ENCODE peak calls at places on chromosomes 4 and X, in six cellular contexts. M, E, C, O, F and D are unnamed samples.

GRCh38 chrX:1323315-1323714 is 13.3 kb upstream of the IL3RA start:
- DNase-seq in O (peak; percentile 80), M (peak; percentile 76), E (no peak), F (peak; percentile 33), C (peak; percentile 52), D (no peak)

GRCh38 chr4:7101692-7102515 is 34.0 kb upstream of the GRPEL1 start:
- DNase-seq in C (peak; percentile 68), O (peak; percentile 90), M (peak; percentile 91), F (peak; percentile 32), E (no peak), D (peak; percentile 24)

GRCh38 chr4:7421356-7422097 is 13.2 kb downstream of the PSAPL1 start:
- DNase-seq in M (peak; percentile 62), C (peak; percentile 7), E (no peak), O (peak; percentile 34), F (no peak), D (no peak)

GRCh38 chr4:5890063-5890727 is 2.7 kb downstream of the CRMP1 start:
- DNase-seq in O (no peak), C (peak; percentile 28), M (peak; percentile 50), F (no peak), E (no peak), D (no peak)

GRCh38 chrX:108020631-108021030 is 24.2 kb upstream of the VSIG1 start:
- DNase-seq in M (no peak), E (no peak), F (peak; percentile 28), O (no peak), C (no peak), D (no peak)

GRCh38 chr4:168540086-168540864 is 43.4 kb downstream of the PALLD start:
- DNase-seq in O (no peak), F (no peak), M (no peak), E (no peak), C (no peak), D (peak; percentile 48)

GRCh38 chr4:137861682-137862081 is 329.4 kb upstream of the PCDH18 start:
- DNase-seq in O (no peak), C (no peak), M (no peak), E (no peak), F (no peak), D (peak; percentile 0)

GRCh38 chr4:125387770-125388169 is 73.0 kb downstream of the FAT4 start:
- DNase-seq in M (no peak), O (no peak), F (no peak), C (no peak), E (no peak), D (no peak)

GRCh38 chrX:125205084-125205917 is 114.4 kb upstream of the TEX13C start:
- DNase-seq in M (peak; percentile 77), E (no peak), O (peak; percentile 80), F (no peak), C (peak; percentile 49), D (no peak)

GRCh38 chr4:183499389-183499788 is 5.5 kb upstream of the ING2 start:
- DNase-seq in O (no peak), C (no peak), E (no peak), F (no peak), M (no peak), D (no peak)

GRCh38 chr4:151661873-151662272 is 98.9 kb downstream of the GATB start:
- DNase-seq in C (no peak), E (no peak), O (no peak), F (no peak), M (no peak), D (no peak)

GRCh38 chr4:20464381-20464780 is 212.7 kb downstream of the SLIT2 start:
- DNase-seq in C (no peak), E (no peak), O (no peak), M (no peak), F (no peak), D (no peak)

DNA sequence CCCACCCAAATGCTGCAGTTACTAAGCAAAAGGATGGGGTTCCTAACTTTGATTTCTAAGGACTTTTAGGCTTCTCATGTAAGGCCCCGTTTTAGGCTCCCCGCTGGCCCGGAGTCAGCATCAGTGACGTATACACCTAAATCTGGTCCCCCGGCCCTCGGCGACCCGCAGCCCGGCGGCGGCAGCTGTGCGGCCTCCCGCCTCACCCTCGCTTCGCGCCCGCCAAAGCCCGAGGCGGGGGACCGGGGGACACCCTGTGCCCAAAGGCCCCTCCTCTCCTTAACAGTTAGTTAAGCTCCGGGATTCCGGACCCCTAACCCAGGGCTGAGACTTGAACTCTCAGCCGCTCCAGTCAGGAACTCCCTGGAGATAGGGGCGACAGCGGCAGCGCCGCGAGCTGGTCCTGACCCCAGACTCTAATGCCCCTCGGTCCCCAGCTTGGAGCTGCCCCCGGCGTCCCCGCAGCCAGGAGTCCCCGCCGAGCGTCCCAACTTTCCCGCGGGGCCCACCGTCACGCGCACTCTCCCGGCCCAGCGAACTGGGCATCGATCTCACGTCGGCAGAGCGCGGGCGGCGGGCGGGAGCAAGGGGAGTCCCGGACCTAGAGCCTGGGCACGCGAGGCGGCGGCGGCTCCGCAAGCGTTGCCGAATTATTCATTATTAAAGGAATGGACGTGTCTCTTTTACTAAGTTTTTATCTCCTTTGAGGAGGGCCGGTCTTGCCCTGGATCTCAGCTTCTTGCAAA is 1.5 kb upstream of the NR3C2 start:
- DNase-seq in M (peak; percentile 86), E (no peak), O (peak; percentile 89), F (peak; percentile 37), C (peak; percentile 40), D (no peak)
- H3K27me3 ChIP-seq in M (peaks cover 84% of the 10 kb centered on the region), E (no peaks in the 10 kb centered on the region), O (peaks cover 26% of the 10 kb centered on the region), F (no peaks in the 10 kb centered on the region), C (no peaks in the 10 kb centered on the region), D (peaks cover 62% of the 10 kb centered on the region)

DNA sequence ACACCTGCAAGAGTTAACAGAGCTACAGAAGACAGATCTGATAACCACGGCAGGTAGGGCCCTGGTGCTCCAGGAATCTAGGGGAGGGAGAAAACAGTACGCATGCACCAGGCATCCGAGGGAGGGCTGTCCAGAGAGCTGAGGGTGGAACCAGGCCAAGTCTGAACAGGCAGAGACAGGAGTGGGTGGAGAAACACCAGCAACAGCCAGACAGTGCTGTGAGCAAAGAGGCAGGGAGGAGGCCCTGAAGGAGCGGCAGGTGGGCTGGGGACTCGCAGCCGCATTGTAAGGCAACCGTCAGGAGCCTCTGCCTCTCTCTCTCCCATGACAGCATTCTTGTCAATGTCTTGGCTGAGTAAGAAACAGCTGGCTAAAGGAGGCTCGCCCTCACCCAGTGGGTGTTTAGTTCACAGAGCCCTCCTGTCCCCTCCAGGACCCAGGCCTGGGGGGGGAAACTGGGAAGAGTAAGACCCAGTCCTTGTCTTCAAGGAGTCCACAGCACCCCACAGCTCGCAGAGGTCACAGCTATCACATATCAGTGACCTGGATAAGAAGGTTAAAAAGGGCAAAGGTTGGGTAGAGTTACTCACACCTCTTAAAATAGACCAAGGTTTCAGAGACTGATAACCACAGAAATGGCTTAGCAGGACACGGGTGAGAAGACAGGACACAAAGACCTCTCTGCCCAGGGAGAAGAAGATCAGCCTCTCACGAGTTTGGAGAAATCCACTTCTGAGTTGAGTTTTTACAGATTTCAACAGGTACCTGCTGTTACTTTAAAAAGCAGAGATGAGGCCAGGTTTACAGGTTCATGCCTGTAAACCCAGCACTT is 10.5 kb downstream of the ACSL1 start:
- DNase-seq in C (peak; percentile 84), F (no peak), O (peak; percentile 84), M (peak; percentile 82), E (no peak), D (no peak)
- H3K4me3 ChIP-seq in C (no peak overlapping the region), F (no peak overlapping the region), O (peak overlapping the region; percentile 20), M (peak overlapping the region; percentile 33), E (peak overlapping the region; percentile 48), D (no peak overlapping the region)

DNA sequence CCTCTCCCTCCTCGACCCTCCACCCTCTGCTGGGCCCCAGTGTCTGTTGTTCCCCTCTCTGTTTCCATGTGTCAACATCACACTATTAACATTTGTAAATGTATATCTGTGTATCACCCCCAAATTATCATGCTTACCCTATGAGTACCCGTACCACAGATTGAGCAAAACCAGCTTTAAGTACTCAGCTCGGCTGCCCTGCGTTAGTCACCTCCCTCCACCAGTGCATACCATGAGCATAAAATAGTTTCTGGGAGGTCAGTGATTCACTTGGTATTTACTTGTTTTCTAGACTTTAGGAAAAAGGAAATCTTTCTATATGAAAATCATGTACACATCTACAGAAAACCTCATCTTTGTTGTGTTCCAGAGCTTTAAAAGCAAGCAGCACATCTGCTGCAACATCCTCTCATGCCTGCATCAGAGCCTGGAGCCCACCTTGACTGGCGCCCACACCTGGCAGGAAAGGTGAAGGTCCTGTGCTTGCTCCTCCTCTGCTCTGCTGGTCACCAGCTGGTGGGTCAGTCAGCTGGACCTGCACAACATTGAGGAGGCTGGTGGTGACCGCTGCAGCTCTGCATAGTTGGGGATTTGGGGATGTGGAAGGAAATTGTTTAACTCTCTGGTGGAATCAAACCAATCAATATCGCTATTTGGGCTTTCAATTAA is 214.4 kb upstream of the KLF3 start:
- DNase-seq in C (no peak), M (peak; percentile 28), E (no peak), F (no peak), O (no peak), D (no peak)
- H3K27ac ChIP-seq in C (no peak overlapping the region), M (no peak overlapping the region), E (no peak overlapping the region), F (no peak overlapping the region), O (no peak overlapping the region), D (no peak overlapping the region)

GRCh38 chr4:74934822-74935326 is 2.0 kb downstream of the PARM1 start:
- DNase-seq in O (no peak), M (no peak), C (peak; percentile 23), E (no peak), F (no peak), D (no peak)
- H3K27me3 ChIP-seq in O (peaks cover 36% of the 10 kb centered on the region), M (peaks cover 68% of the 10 kb centered on the region), C (no peaks in the 10 kb centered on the region), E (no peaks in the 10 kb centered on the region), F (no peaks in the 10 kb centered on the region), D (peaks cover 45% of the 10 kb centered on the region)

GRCh38 chr4:1794809-1795303 is 1.8 kb downstream of the FGFR3 start:
- DNase-seq in C (no peak), M (no peak), E (no peak), F (no peak), O (no peak), D (no peak)
- H3K4me3 ChIP-seq in C (peak overlapping the region; percentile 49), M (peak overlapping the region; percentile 43), E (peak overlapping the region; percentile 61), F (no peak overlapping the region), O (peak overlapping the region; percentile 39), D (no peak overlapping the region)

GRCh38 chrX:132836471-132836870 is 122.0 kb downstream of the HS6ST2 start:
- DNase-seq in E (no peak), O (no peak), C (no peak), F (no peak), M (no peak), D (no peak)
- H3K27ac ChIP-seq in E (no peak overlapping the region), O (no peak overlapping the region), C (no peak overlapping the region), F (no peak overlapping the region), M (no peak overlapping the region), D (no peak overlapping the region)

DNA sequence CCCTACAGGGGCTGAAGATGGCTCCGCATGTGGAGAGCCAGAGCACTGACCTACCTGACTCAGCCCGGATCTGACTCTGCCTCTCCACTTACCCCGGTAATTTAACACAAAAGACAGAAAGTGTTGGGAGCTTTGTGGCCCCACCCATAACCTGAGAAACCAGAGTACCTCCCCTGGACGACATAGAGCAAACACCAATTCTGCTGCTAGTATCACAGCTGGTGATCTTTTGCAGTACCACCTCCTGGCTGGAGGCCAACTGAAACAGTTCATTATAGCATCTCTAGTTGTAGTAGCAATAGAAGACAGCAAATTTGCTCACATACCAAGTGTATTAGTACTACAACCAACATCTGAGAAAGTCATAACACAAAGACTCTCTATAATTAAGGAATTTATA is 443.9 kb downstream of the KLHL4 start:
- DNase-seq in F (no peak), O (no peak), M (no peak), E (no peak), C (no peak), D (no peak)
- H3K27me3 ChIP-seq in F (no peaks in the 10 kb centered on the region), O (no peaks in the 10 kb centered on the region), M (no peaks in the 10 kb centered on the region), E (no peaks in the 10 kb centered on the region), C (no peaks in the 10 kb centered on the region), D (no peaks in the 10 kb centered on the region)

GRCh38 chr4:41992967-41993857 is 2.9 kb downstream of the SLC30A9 start:
- DNase-seq in M (no peak), E (no peak), F (no peak), C (no peak), O (no peak), D (no peak)
- H3K4me3 ChIP-seq in M (no peak overlapping the region), E (no peak overlapping the region), F (no peak overlapping the region), C (no peak overlapping the region), O (no peak overlapping the region), D (no peak overlapping the region)